ENCODE peak calls at places on chromosome 18, in eight cellular contexts. Z is right cardiac atrium; T is heart left ventricle; L is HepG2; J is gastrocnemius medialis; C is pancreas; A is CD4-positive, CD25-positive, alpha-beta regulatory T cell; U is psoas muscle. V is an unnamed sample.
A peak's percentile ranks its signal among the peaks of the same experiment; 100 is the strongest.

GRCh38 chr18:56900195-56901094 is 246.4 kb upstream of the BOD1L2 start:
- ATAC-seq in A (no peak), J (no peak), Z (peak; percentile 32), T (no peak), U (no peak), C (peak; percentile 32), L (no peak), V (no peak)

GRCh38 chr18:43277164-43277600 is at the start of gene SYT4:
- ATAC-seq in U (no peak), J (no peak), T (no peak), Z (peak; percentile 67), C (peak; percentile 86), A (no peak), L (peak; percentile 75), V (no peak)

GRCh38 chr18:26757263-26758019 is 108.1 kb downstream of the AQP4 start:
- ATAC-seq in J (no peak), L (peak; percentile 88), C (peak; percentile 93), T (no peak), Z (no peak), U (no peak), A (no peak), V (no peak)

GRCh38 chr18:68925268-68925667 is 127.4 kb downstream of the CCDC102B start:
- ATAC-seq in A (no peak), J (no peak), Z (no peak), U (no peak), C (no peak), L (peak; percentile 75), T (no peak), V (no peak)

GRCh38 chr18:63148449-63149199 is 170.9 kb downstream of the BCL2 start:
- ATAC-seq in T (no peak), A (no peak), U (peak; percentile 50), J (peak; percentile 58), L (no peak), C (peak; percentile 71), Z (peak; percentile 68), V (peak; percentile 54)

GRCh38 chr18:72161686-72162085 is 382.5 kb downstream of the CBLN2 start:
- ATAC-seq in U (no peak), Z (no peak), T (no peak), L (no peak), A (no peak), C (no peak), J (no peak), V (no peak)

GRCh38 chr18:21559195-21559594 is 41.3 kb downstream of the ESCO1 start:
- ATAC-seq in U (no peak), Z (no peak), C (no peak), A (no peak), L (no peak), T (no peak), J (no peak), V (no peak)

GRCh38 chr18:70382992-70383717 is 94.3 kb downstream of the SOCS6 start:
- ATAC-seq in L (no peak), T (no peak), U (no peak), C (no peak), Z (no peak), J (no peak), A (no peak), V (no peak)

GRCh38 chr18:58140366-58141325 is 96.6 kb downstream of the NEDD4L start:
- ATAC-seq in L (peak; percentile 83), C (peak; percentile 59), U (no peak), J (no peak), T (peak; percentile 32), A (no peak), Z (no peak), V (no peak)

GRCh38 chr18:27843783-27844415 is 333.0 kb downstream of the CDH2 start:
- ATAC-seq in L (no peak), A (no peak), U (no peak), C (no peak), J (no peak), T (no peak), Z (no peak), V (no peak)

GRCh38 chr18:23136326-23137092 is 1.2 kb downstream of the CABLES1 start:
- ATAC-seq in A (peak; percentile 5), T (no peak), L (peak; percentile 16), Z (peak; percentile 67), U (no peak), C (peak; percentile 24), J (no peak), V (peak; percentile 28)

GRCh38 chr18:23137093-23137640 is 1.9 kb downstream of the CABLES1 start:
- ATAC-seq in Z (peak; percentile 26), T (no peak), A (no peak), U (no peak), C (no peak), L (no peak), J (no peak), V (no peak)

GRCh38 chr18:23135679-23136325 is 517 bp downstream of the CABLES1 start:
- ATAC-seq in Z (peak; percentile 35), U (no peak), C (no peak), A (peak; percentile 29), J (peak; percentile 32), T (no peak), L (no peak), V (peak; percentile 64)

GRCh38 chr18:23137788-23138216 is 2.5 kb downstream of the CABLES1 start:
- ATAC-seq in A (no peak), Z (no peak), T (no peak), C (no peak), L (no peak), J (no peak), U (no peak), V (no peak)

GRCh38 chr18:23138470-23138869 is 3.2 kb downstream of the CABLES1 start:
- ATAC-seq in Z (no peak), L (no peak), J (no peak), A (no peak), U (no peak), T (peak; percentile 49), C (no peak), V (no peak)
- H3K27me3 ChIP-seq in Z (no peaks in the 10 kb centered on the region), L (no peaks in the 10 kb centered on the region), J (peaks cover 28% of the 10 kb centered on the region), A (peaks cover 17% of the 10 kb centered on the region), U (peaks cover 20% of the 10 kb centered on the region), T (peaks cover 19% of the 10 kb centered on the region), C (no peaks in the 10 kb centered on the region), V (peaks cover 28% of the 10 kb centered on the region)

GRCh38 chr18:79509536-79509930 is 113.8 kb downstream of the NFATC1 start:
- ATAC-seq in U (no peak), Z (no peak), J (no peak), L (no peak), A (no peak), C (no peak), T (no peak), V (no peak)

GRCh38 chr18:79507076-79507545 is 111.4 kb downstream of the NFATC1 start:
- ATAC-seq in C (peak; percentile 82), A (peak; percentile 40), U (peak; percentile 91), J (peak; percentile 79), T (peak; percentile 93), L (peak; percentile 29), Z (peak; percentile 93), V (peak; percentile 70)

GRCh38 chr18:79510046-79510685 is 114.4 kb downstream of the NFATC1 start:
- ATAC-seq in U (no peak), L (no peak), Z (no peak), J (no peak), T (no peak), A (no peak), C (no peak), V (no peak)

GRCh38 chr18:79507546-79508480 is 112.1 kb downstream of the NFATC1 start:
- ATAC-seq in U (peak; percentile 73), J (peak; percentile 87), Z (peak; percentile 70), L (no peak), A (no peak), T (peak; percentile 38), C (peak; percentile 89), V (peak; percentile 83)

GRCh38 chr18:79508565-79509535 is 113.1 kb downstream of the NFATC1 start:
- ATAC-seq in Z (no peak), A (no peak), U (no peak), T (no peak), C (no peak), J (no peak), L (no peak), V (no peak)
- H3K4me1 ChIP-seq in Z (peaks cover 6% of the 10 kb centered on the region), A (peaks cover 21% of the 10 kb centered on the region), U (peaks cover 27% of the 10 kb centered on the region), T (peaks cover 31% of the 10 kb centered on the region), C (no peaks in the 10 kb centered on the region), J (peaks cover 23% of the 10 kb centered on the region), L (no peaks in the 10 kb centered on the region), V (peaks cover 24% of the 10 kb centered on the region)

GRCh38 chr18:79707239-79707638 is 27.6 kb downstream of the CTDP1 start:
- ATAC-seq in Z (no peak), J (no peak), T (no peak), A (no peak), U (no peak), L (no peak), C (no peak), V (no peak)
- H3K27me3 ChIP-seq in Z (no peaks in the 10 kb centered on the region), J (no peaks in the 10 kb centered on the region), T (no peaks in the 10 kb centered on the region), A (no peaks in the 10 kb centered on the region), U (no peaks in the 10 kb centered on the region), L (no peaks in the 10 kb centered on the region), C (no peaks in the 10 kb centered on the region), V (no peaks in the 10 kb centered on the region)

GRCh38 chr18:48825101-48825745 is 125.5 kb downstream of the SMAD7 start:
- ATAC-seq in T (no peak), J (no peak), A (no peak), U (no peak), C (no peak), L (no peak), Z (peak; percentile 67), V (no peak)
- H3K4me1 ChIP-seq in T (peaks cover 57% of the 10 kb centered on the region), J (peaks cover 25% of the 10 kb centered on the region), A (no peaks in the 10 kb centered on the region), U (peaks cover 26% of the 10 kb centered on the region), C (no peaks in the 10 kb centered on the region), L (no peaks in the 10 kb centered on the region), Z (peaks cover 40% of the 10 kb centered on the region), V (peaks cover 6% of the 10 kb centered on the region)

V was measured in gastroesophageal sphincter.